ENCODE peak calls at places on chromosomes 5 and 9, in nine cellular contexts. One of them, this sample, is unnamed.

GRCh38 chr9:128148509-128149000 is 698 bp upstream of the LCN2 start:
- DNase-seq in lower lobe of right lung: no peak
- DNase-seq in naive thymus-derived CD8-positive, alpha-beta T cell: no peak
- DNase-seq in activated effector memory CD4-positive, alpha-beta T cell treated with Interleukin-2 at 50 U/mL for 16 hours: no peak
- DNase-seq in ELR: no peak
- DNase-seq in T follicular helper cell: no peak
- DNase-seq in T-helper 9 cell: no peak
- DNase-seq in tibial nerve: no peak
- DNase-seq in left kidney: no peak
- DNase-seq in this sample: no peak

GRCh38 chr5:73378070-73378469 is 70.5 kb downstream of the FOXD1 start:
- DNase-seq in naive thymus-derived CD8-positive, alpha-beta T cell: no peak
- DNase-seq in T follicular helper cell: no peak
- DNase-seq in lower lobe of right lung: no peak
- DNase-seq in ELR: no peak
- DNase-seq in tibial nerve: no peak
- DNase-seq in activated effector memory CD4-positive, alpha-beta T cell treated with Interleukin-2 at 50 U/mL for 16 hours: no peak
- DNase-seq in T-helper 9 cell: no peak
- DNase-seq in left kidney: peak; percentile 74
- DNase-seq in this sample: no peak

GRCh38 chr9:109801484-109801883 is 21.5 kb downstream of the PALM2AKAP2 start:
- DNase-seq in T-helper 9 cell: no peak
- DNase-seq in activated effector memory CD4-positive, alpha-beta T cell treated with Interleukin-2 at 50 U/mL for 16 hours: no peak
- DNase-seq in tibial nerve: no peak
- DNase-seq in lower lobe of right lung: no peak
- DNase-seq in ELR: no peak
- DNase-seq in naive thymus-derived CD8-positive, alpha-beta T cell: no peak
- DNase-seq in T follicular helper cell: no peak
- DNase-seq in left kidney: no peak
- DNase-seq in this sample: no peak

GRCh38 chr5:142821733-142822487 is 51.7 kb downstream of the ARHGAP26 start:
- DNase-seq in activated effector memory CD4-positive, alpha-beta T cell treated with Interleukin-2 at 50 U/mL for 16 hours: no peak
- DNase-seq in naive thymus-derived CD8-positive, alpha-beta T cell: no peak
- DNase-seq in tibial nerve: no peak
- DNase-seq in T follicular helper cell: no peak
- DNase-seq in T-helper 9 cell: no peak
- DNase-seq in left kidney: peak; percentile 40
- DNase-seq in lower lobe of right lung: no peak
- DNase-seq in ELR: peak; percentile 94
- DNase-seq in this sample: no peak

GRCh38 chr5:27328480-27328879 is 290.1 kb upstream of the CDH9 start:
- DNase-seq in T-helper 9 cell: no peak
- DNase-seq in lower lobe of right lung: no peak
- DNase-seq in naive thymus-derived CD8-positive, alpha-beta T cell: no peak
- DNase-seq in activated effector memory CD4-positive, alpha-beta T cell treated with Interleukin-2 at 50 U/mL for 16 hours: no peak
- DNase-seq in T follicular helper cell: no peak
- DNase-seq in left kidney: no peak
- DNase-seq in tibial nerve: no peak
- DNase-seq in ELR: peak; percentile 70
- DNase-seq in this sample: no peak

GRCh38 chr9:79824265-79824664 is 252.5 kb downstream of the TLE4 start:
- DNase-seq in activated effector memory CD4-positive, alpha-beta T cell treated with Interleukin-2 at 50 U/mL for 16 hours: no peak
- DNase-seq in T follicular helper cell: no peak
- DNase-seq in lower lobe of right lung: no peak
- DNase-seq in T-helper 9 cell: no peak
- DNase-seq in tibial nerve: no peak
- DNase-seq in naive thymus-derived CD8-positive, alpha-beta T cell: no peak
- DNase-seq in ELR: no peak
- DNase-seq in left kidney: no peak
- DNase-seq in this sample: no peak

GRCh38 chr9:18905883-18906649 is 126.9 kb downstream of the SAXO1 start:
- DNase-seq in lower lobe of right lung: no peak
- DNase-seq in T follicular helper cell: no peak
- DNase-seq in left kidney: no peak
- DNase-seq in naive thymus-derived CD8-positive, alpha-beta T cell: no peak
- DNase-seq in T-helper 9 cell: no peak
- DNase-seq in tibial nerve: no peak
- DNase-seq in ELR: peak; percentile 77
- DNase-seq in activated effector memory CD4-positive, alpha-beta T cell treated with Interleukin-2 at 50 U/mL for 16 hours: no peak
- DNase-seq in this sample: no peak

GRCh38 chr9:34123682-34124081 is 2.8 kb downstream of the DCAF12 start:
- DNase-seq in activated effector memory CD4-positive, alpha-beta T cell treated with Interleukin-2 at 50 U/mL for 16 hours: no peak
- DNase-seq in T follicular helper cell: no peak
- DNase-seq in naive thymus-derived CD8-positive, alpha-beta T cell: no peak
- DNase-seq in T-helper 9 cell: no peak
- DNase-seq in lower lobe of right lung: peak; percentile 60
- DNase-seq in ELR: no peak
- DNase-seq in left kidney: no peak
- DNase-seq in tibial nerve: no peak
- DNase-seq in this sample: no peak

GRCh38 chr9:77980622-77981021 is 51.0 kb downstream of the GNAQ start:
- DNase-seq in T-helper 9 cell: no peak
- DNase-seq in activated effector memory CD4-positive, alpha-beta T cell treated with Interleukin-2 at 50 U/mL for 16 hours: no peak
- DNase-seq in ELR: peak; percentile 32
- DNase-seq in left kidney: no peak
- DNase-seq in T follicular helper cell: no peak
- DNase-seq in lower lobe of right lung: no peak
- DNase-seq in naive thymus-derived CD8-positive, alpha-beta T cell: no peak
- DNase-seq in tibial nerve: no peak
- DNase-seq in this sample: no peak

GRCh38 chr5:53298841-53299240 is 181.6 kb upstream of the FST start:
- DNase-seq in left kidney: no peak
- DNase-seq in tibial nerve: no peak
- DNase-seq in activated effector memory CD4-positive, alpha-beta T cell treated with Interleukin-2 at 50 U/mL for 16 hours: no peak
- DNase-seq in T-helper 9 cell: no peak
- DNase-seq in lower lobe of right lung: no peak
- DNase-seq in T follicular helper cell: no peak
- DNase-seq in naive thymus-derived CD8-positive, alpha-beta T cell: no peak
- DNase-seq in ELR: peak; percentile 41
- DNase-seq in this sample: no peak

GRCh38 chr9:122402403-122403268 is 31.8 kb downstream of the PTGS1 start:
- DNase-seq in naive thymus-derived CD8-positive, alpha-beta T cell: no peak
- DNase-seq in ELR: peak; percentile 98
- DNase-seq in lower lobe of right lung: no peak
- DNase-seq in T follicular helper cell: no peak
- DNase-seq in left kidney: no peak
- DNase-seq in T-helper 9 cell: no peak
- DNase-seq in tibial nerve: no peak
- DNase-seq in activated effector memory CD4-positive, alpha-beta T cell treated with Interleukin-2 at 50 U/mL for 16 hours: no peak
- DNase-seq in this sample: peak; percentile 32

GRCh38 chr5:111366388-111366787 is 142.2 kb downstream of the CAMK4 start:
- DNase-seq in activated effector memory CD4-positive, alpha-beta T cell treated with Interleukin-2 at 50 U/mL for 16 hours: no peak
- DNase-seq in ELR: no peak
- DNase-seq in naive thymus-derived CD8-positive, alpha-beta T cell: no peak
- DNase-seq in T-helper 9 cell: no peak
- DNase-seq in tibial nerve: no peak
- DNase-seq in T follicular helper cell: no peak
- DNase-seq in left kidney: no peak
- DNase-seq in lower lobe of right lung: no peak
- DNase-seq in this sample: no peak

GRCh38 chr9:107242073-107243063 is 40.7 kb upstream of the RAD23B start:
- DNase-seq in ELR: peak; percentile 60
- DNase-seq in left kidney: no peak
- DNase-seq in activated effector memory CD4-positive, alpha-beta T cell treated with Interleukin-2 at 50 U/mL for 16 hours: no peak
- DNase-seq in lower lobe of right lung: no peak
- DNase-seq in T follicular helper cell: no peak
- DNase-seq in naive thymus-derived CD8-positive, alpha-beta T cell: no peak
- DNase-seq in T-helper 9 cell: no peak
- DNase-seq in tibial nerve: no peak
- DNase-seq in this sample: no peak

GRCh38 chr9:120742951-120743416 is 28.7 kb upstream of the MEGF9 start:
- DNase-seq in tibial nerve: no peak
- DNase-seq in T-helper 9 cell: no peak
- DNase-seq in ELR: peak; percentile 66
- DNase-seq in left kidney: peak; percentile 61
- DNase-seq in activated effector memory CD4-positive, alpha-beta T cell treated with Interleukin-2 at 50 U/mL for 16 hours: no peak
- DNase-seq in lower lobe of right lung: no peak
- DNase-seq in T follicular helper cell: no peak
- DNase-seq in naive thymus-derived CD8-positive, alpha-beta T cell: no peak
- DNase-seq in this sample: no peak

GRCh38 chr9:71218774-71219173 is 97.4 kb upstream of the TRPM3 start:
- DNase-seq in T follicular helper cell: no peak
- DNase-seq in lower lobe of right lung: no peak
- DNase-seq in activated effector memory CD4-positive, alpha-beta T cell treated with Interleukin-2 at 50 U/mL for 16 hours: no peak
- DNase-seq in T-helper 9 cell: no peak
- DNase-seq in tibial nerve: no peak
- DNase-seq in ELR: peak; percentile 4
- DNase-seq in left kidney: no peak
- DNase-seq in naive thymus-derived CD8-positive, alpha-beta T cell: no peak
- DNase-seq in this sample: no peak

GRCh38 chr9:7300484-7300883 is 499.1 kb downstream of the DMAC1 start:
- DNase-seq in T follicular helper cell: no peak
- DNase-seq in naive thymus-derived CD8-positive, alpha-beta T cell: no peak
- DNase-seq in activated effector memory CD4-positive, alpha-beta T cell treated with Interleukin-2 at 50 U/mL for 16 hours: no peak
- DNase-seq in left kidney: no peak
- DNase-seq in lower lobe of right lung: no peak
- DNase-seq in tibial nerve: no peak
- DNase-seq in ELR: no peak
- DNase-seq in T-helper 9 cell: no peak
- DNase-seq in this sample: no peak